ENCODE peak calls at places on chromosomes 5 and 9, in six cellular contexts. Z, N, P, A, D and B are unnamed samples.

GRCh38 chr9:130271473-130271872 is 5.9 kb downstream of the HMCN2 start:
- DNase-seq in Z (no peak), N (no peak), P (no peak), A (no peak), D (no peak), B (no peak)

GRCh38 chr5:109643951-109644350 is 45.8 kb upstream of the MAN2A1 start:
- DNase-seq in Z (no peak), N (no peak), P (no peak), A (no peak), D (no peak), B (no peak)

GRCh38 chr5:107704686-107705389 is 34.1 kb upstream of the EFNA5 start:
- DNase-seq in Z (no peak), N (no peak), P (no peak), A (no peak), D (no peak), B (no peak)

GRCh38 chr9:97388721-97389238 is 23.1 kb upstream of the TDRD7 start:
- DNase-seq in Z (no peak), N (peak), P (no peak), A (no peak), D (no peak), B (no peak)

GRCh38 chr5:67082941-67083340 is 113.7 kb downstream of the CD180 start:
- DNase-seq in Z (no peak), N (no peak), P (no peak), A (no peak), D (no peak), B (no peak)

GRCh38 chr5:72063219-72063819 is 44.0 kb upstream of the MAP1B start:
- DNase-seq in Z (no peak), N (peak), P (no peak), A (no peak), D (peak), B (no peak)

GRCh38 chr9:123725389-123725788 is 204.5 kb downstream of the DENND1A start:
- DNase-seq in Z (peak), N (no peak), P (no peak), A (no peak), D (no peak), B (no peak)

GRCh38 chr9:92808726-92809451 is 44.3 kb upstream of the BICD2 start:
- DNase-seq in Z (peak), N (peak), P (no peak), A (peak), D (peak), B (peak)

GRCh38 chr5:1036504-1037122 is 28.0 kb downstream of the NKD2 start:
- DNase-seq in Z (no peak), N (no peak), P (no peak), A (no peak), D (no peak), B (no peak)

GRCh38 chr5:112289465-112289864 is 129.6 kb downstream of the EPB41L4A start:
- DNase-seq in Z (no peak), N (no peak), P (no peak), A (no peak), D (no peak), B (no peak)

GRCh38 chr5:170092702-170093101 is 13.0 kb upstream of the FOXI1 start:
- DNase-seq in Z (no peak), N (no peak), P (no peak), A (no peak), D (no peak), B (no peak)

GRCh38 chr9:88658311-88658822 is 123.4 kb downstream of the NXNL2 start:
- DNase-seq in Z (peak), N (no peak), P (no peak), A (peak), D (no peak), B (no peak)

GRCh38 chr5:109589983-109590382 is 99.7 kb upstream of the MAN2A1 start:
- DNase-seq in Z (no peak), N (peak), P (no peak), A (no peak), D (no peak), B (no peak)

GRCh38 chr5:102865510-102866314 is 110.6 kb downstream of the PAM start:
- DNase-seq in Z (peak), N (peak), P (no peak), A (peak), D (no peak), B (peak)

GRCh38 chr5:144230806-144231205 is 60.1 kb downstream of the KCTD16 start:
- DNase-seq in Z (no peak), N (no peak), P (no peak), A (no peak), D (no peak), B (no peak)

GRCh38 chr5:108925073-108925472 is 177.4 kb downstream of the FER start:
- DNase-seq in Z (no peak), N (no peak), P (no peak), A (no peak), D (no peak), B (no peak)

GRCh38 chr5:166845044-166845443 is 1446.4 kb upstream of the WWC1 start:
- DNase-seq in Z (no peak), N (no peak), P (no peak), A (no peak), D (no peak), B (no peak)

GRCh38 chr5:175698401-175699115 is 40.7 kb downstream of the HRH2 start:
- DNase-seq in Z (no peak), N (no peak), P (no peak), A (no peak), D (no peak), B (no peak)

GRCh38 chr5:103669615-103670014 is 107.0 kb upstream of the NUDT12 start:
- DNase-seq in Z (no peak), N (no peak), P (no peak), A (no peak), D (no peak), B (no peak)

GRCh38 chr5:105922574-105922973 is 1748.2 kb downstream of the EFNA5 start:
- DNase-seq in Z (no peak), N (no peak), P (no peak), A (no peak), D (no peak), B (no peak)

GRCh38 chr9:133944746-133945135 is 47.4 kb downstream of the VAV2 start:
- DNase-seq in Z (no peak), N (no peak), P (no peak), A (no peak), D (no peak), B (no peak)
- H3K4me3 ChIP-seq in Z (no peak), N (no peak), P (no peak), A (no peak), D (no peak), B (no peak)

DNA sequence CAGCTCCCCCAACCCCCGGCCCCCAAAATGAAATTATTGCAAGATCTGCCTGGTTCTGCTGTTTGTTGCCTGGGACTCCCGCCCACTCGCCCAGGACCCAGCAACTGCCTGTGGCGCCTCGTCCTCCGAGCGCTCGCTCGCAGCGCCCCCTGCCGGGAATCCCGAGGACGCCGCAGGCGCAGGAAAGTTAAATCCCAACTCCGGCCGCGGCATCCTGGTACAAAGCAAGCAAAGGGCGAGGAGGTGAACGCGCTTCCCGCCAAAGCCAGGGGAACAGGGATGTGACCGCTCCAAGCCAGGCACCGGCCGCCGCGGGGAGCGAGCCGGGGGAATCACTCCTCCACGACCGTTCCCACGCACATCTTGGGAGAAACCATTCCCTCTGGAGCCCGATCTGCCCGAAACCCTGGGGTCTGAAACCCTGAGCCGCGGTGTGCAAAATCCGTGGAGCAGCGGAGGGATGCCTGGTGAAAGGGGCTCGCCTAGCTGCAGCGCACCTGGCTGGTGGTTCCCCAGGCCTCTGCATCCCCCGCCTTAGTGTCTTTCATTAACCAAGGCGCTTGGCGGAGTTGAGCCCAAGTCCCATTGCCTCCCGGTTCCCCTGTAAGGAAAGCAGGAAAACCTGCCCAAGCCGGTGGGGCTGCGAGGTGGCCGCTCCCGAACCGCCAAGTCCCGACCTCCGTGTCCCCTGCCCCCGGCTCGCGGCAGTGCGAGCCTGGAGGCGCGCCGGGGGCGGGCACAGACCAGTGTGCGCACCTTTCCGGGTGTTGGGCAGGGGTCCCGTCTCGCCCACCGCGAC is 1.2 kb downstream of the SEMA5A start:
- DNase-seq in Z (peak), N (peak), P (peak), A (peak), D (peak), B (peak)
- H3K4me3 ChIP-seq in Z (peak), N (no peak), P (peak), A (peak), D (no peak), B (peak)

GRCh38 chr5:27403248-27403882 is 365.0 kb upstream of the CDH9 start:
- DNase-seq in Z (no peak), N (no peak), P (no peak), A (no peak), D (no peak), B (no peak)
- H3K4me3 ChIP-seq in Z (no peak), N (no peak), P (no peak), A (no peak), D (peak), B (no peak)

DNA sequence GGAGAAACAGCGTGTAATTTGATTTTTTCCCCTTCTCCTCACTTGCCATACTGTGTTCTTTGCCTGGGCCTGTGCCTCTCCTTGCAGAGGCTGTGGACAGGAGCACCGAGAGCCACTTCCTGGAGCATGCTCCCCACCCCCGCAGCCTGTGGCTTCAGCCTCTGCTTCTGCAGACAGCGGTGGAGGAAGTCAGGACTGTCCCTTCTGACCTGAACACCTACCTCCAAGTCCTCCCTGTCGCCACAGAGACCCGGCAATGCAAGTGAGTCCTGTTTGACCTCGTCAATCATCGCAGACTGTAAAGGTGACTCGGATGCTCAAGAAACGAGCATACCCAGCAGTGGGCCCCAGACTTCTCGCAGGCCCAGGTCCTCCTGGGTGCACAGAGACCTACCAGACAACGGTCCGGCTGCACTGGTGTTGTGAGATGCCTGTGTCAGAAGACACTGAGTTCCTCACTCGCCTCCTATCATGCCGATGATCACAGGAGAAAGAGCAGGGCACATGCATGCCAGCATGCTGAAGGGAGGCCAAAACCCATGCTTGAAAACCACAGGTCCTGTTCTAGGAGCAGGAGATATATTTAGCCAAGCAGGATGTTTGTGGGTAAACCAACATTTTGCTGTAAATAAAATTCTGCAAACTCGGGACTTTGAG is 198.8 kb downstream of the AUH start:
- DNase-seq in Z (no peak), N (peak), P (no peak), A (no peak), D (no peak), B (peak)
- H3K4me3 ChIP-seq in Z (no peak), N (peak), P (no peak), A (no peak), D (no peak), B (no peak)